ENCODE peak calls at places on chromosome 15, in seven cellular contexts. D is transverse colon, U is astrocyte, W is keratinocyte, C is uterus, Z is pancreas, M is tibial artery. B is an unnamed sample. For H3K36me3, the result is how much of the 10 kb centered on the place peaks cover.

GRCh38 chr15:70835415-70835814 is 18.5 kb downstream of the LARP6 start:
- DNase-seq in D (no peak), U (no peak), W (no peak), C (peak), Z (no peak), M (peak), B (no peak)

GRCh38 chr15:88651293-88651692 is 12.5 kb downstream of the ISG20 start:
- DNase-seq in D (no peak), U (no peak), W (no peak), C (no peak), Z (no peak), M (no peak), B (no peak)

GRCh38 chr15:77406846-77407245 is 13.1 kb downstream of the PEAK1 start:
- DNase-seq in D (no peak), U (no peak), W (no peak), C (no peak), Z (no peak), M (no peak), B (no peak)

GRCh38 chr15:81908111-81908510 is 137.7 kb downstream of the MEX3B start:
- DNase-seq in D (no peak), U (no peak), W (no peak), C (no peak), Z (no peak), M (no peak), B (no peak)

GRCh38 chr15:53213336-53213735 is 423.2 kb upstream of the ONECUT1 start:
- DNase-seq in D (no peak), U (no peak), W (no peak), C (no peak), Z (no peak), M (no peak), B (no peak)

GRCh38 chr15:27872355-27872754 is 226.8 kb downstream of the OCA2 start:
- DNase-seq in D (no peak), U (no peak), W (no peak), C (no peak), Z (no peak), M (no peak), B (no peak)

GRCh38 chr15:100264994-100265640 is 76.7 kb downstream of the ADAMTS17 start:
- DNase-seq in D (no peak), U (no peak), W (no peak), C (no peak), Z (peak), M (no peak), B (no peak)

GRCh38 chr15:39743611-39744010 is 39.0 kb downstream of the FSIP1 start:
- DNase-seq in D (no peak), U (no peak), W (no peak), C (no peak), Z (no peak), M (no peak), B (no peak)

GRCh38 chr15:22226034-22226790 is 145.9 kb downstream of the OR4M2 start:
- DNase-seq in D (no peak), U (no peak), W (no peak), C (no peak), Z (no peak), M (no peak), B (no peak)

GRCh38 chr15:22227411-22227810 is 147.1 kb downstream of the OR4M2 start:
- DNase-seq in D (no peak), U (no peak), W (no peak), C (no peak), Z (no peak), M (no peak), B (no peak)

GRCh38 chr15:22227961-22228762 is 147.8 kb downstream of the OR4M2 start:
- DNase-seq in D (no peak), U (no peak), W (no peak), C (no peak), Z (no peak), M (no peak), B (no peak)

GRCh38 chr15:22229971-22230815 is 149.9 kb downstream of the OR4M2 start:
- DNase-seq in D (no peak), U (no peak), W (no peak), C (no peak), Z (no peak), M (no peak), B (no peak)

GRCh38 chr15:22224241-22224671 is 143.9 kb downstream of the OR4M2 start:
- DNase-seq in D (no peak), U (no peak), W (no peak), C (no peak), Z (no peak), M (no peak), B (no peak)
- TF ChIP-seq CTCF in D (no peak), U (no peak), W (peak), C (no peak), Z (no peak), M (no peak), B (no peak)

GRCh38 chr15:50501815-50502214 is 44.7 kb downstream of the USP50 start:
- DNase-seq in D (no peak), U (no peak), W (no peak), C (no peak), Z (no peak), M (no peak), B (no peak)

GRCh38 chr15:50493625-50494024 is 52.8 kb downstream of the USP50 start:
- DNase-seq in D (no peak), U (no peak), W (no peak), C (no peak), Z (no peak), M (no peak), B (no peak)

GRCh38 chr15:50496692-50497091 is 49.8 kb downstream of the USP50 start:
- DNase-seq in D (no peak), U (no peak), W (no peak), C (no peak), Z (no peak), M (no peak), B (no peak)
- H3K36me3 ChIP-seq in D (under half), U (half or more), W (under half), C (under half), Z (under half), M (half or more), B (under half)

DNA sequence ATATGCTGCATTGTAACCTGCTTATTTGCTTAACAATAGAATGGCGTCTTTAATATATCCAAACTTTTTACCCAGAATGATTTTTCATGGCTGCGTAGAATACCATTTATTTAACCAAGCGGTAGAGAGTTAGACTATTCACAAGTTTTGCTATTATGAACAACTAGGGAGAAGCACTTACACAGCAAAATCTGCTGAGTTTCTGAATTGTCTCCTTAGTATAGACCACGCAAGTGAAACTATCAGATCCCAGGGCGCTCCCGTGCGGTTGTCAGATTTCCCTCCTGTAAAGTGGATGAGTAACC is 12.6 kb upstream of the ADPGK start:
- DNase-seq in D (no peak), U (peak), W (no peak), C (no peak), Z (no peak), M (no peak), B (no peak)
- H3K4me3 ChIP-seq in D (no peak), U (peak), W (no peak), C (peak), Z (peak), M (peak), B (no peak)

DNA sequence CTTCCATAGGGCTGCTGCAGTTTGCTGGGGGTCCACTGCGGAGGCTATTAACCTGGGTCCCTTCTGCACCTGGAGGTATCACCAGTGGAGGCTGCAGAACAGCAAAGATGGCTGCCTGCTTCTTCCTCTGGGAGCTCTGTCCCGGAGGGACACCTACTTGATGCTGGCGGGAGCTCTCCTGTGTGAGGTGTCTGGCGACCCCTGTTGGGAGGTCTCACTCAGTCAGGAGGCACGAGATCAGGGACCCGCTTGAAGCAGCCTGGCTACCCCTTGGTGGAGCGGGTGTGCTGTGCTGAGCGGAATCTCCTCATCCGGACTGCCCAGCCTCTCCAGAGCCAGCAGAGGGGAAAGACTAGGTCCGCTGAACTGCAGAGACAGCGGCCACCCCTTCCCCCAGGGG is 56.0 kb upstream of the CTXND1 start:
- DNase-seq in D (no peak), U (no peak), W (no peak), C (no peak), Z (no peak), M (no peak), B (no peak)
- TF ChIP-seq CTCF in D (no peak), U (no peak), W (no peak), C (no peak), Z (no peak), M (no peak), B (no peak)

GRCh38 chr15:85598718-85599398 is 195.9 kb downstream of the KLHL25 start:
- DNase-seq in D (no peak), U (no peak), W (no peak), C (no peak), Z (no peak), M (no peak), B (no peak)
- H3K36me3 ChIP-seq in D (under half), U (under half), W (under half), C (under half), Z (under half), M (under half), B (under half)

GRCh38 chr15:64772964-64773363 is 2.4 kb downstream of the RBPMS2 start:
- DNase-seq in D (no peak), U (no peak), W (no peak), C (no peak), Z (no peak), M (no peak), B (no peak)
- H3K4me3 ChIP-seq in D (no peak), U (no peak), W (no peak), C (no peak), Z (no peak), M (peak), B (no peak)

DNA sequence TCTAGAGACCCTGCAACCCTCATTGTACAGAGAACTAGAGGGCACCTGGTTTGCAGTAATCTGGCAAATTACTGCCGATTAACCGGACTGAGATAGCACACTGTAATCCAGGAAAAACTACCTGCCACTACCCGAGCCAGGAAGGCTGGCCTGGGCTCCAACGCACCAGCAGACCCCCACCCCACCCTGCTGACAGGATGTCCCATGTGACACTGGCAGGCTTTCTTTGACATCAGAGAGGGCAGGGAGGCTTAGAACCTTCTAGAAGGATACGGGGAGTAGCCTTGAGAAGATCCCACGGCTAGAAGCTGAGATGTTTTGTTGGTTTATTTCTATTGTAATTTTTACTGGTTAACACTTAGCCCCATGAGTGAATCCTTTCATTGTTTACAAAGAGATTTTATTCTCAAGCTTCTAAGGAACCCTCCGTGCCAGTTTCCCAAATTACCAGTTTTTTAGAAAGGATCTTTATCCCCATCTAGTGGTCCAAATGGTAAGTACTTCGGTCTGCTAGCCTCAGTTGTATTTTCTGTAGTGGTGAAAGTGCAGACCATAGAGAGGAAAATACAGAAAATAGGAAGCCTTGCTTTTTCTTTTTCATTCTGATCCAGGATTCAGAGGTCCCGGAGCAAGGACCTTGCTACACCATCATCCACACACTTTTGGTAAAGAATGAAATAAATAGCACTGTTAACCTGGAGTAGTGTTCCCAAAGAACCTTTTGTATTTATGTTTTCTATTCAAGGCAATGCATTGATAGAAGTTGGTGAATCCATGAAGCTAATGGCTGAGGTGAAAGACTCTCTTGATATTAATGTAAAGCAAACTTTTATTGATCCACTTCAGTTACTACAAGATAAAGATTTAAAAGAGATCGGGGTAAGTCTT is 81.9 kb upstream of the ADAMTSL3 start:
- DNase-seq in D (no peak), U (no peak), W (no peak), C (no peak), Z (no peak), M (no peak), B (no peak)
- TF ChIP-seq CTCF in D (no peak), U (peak), W (no peak), C (peak), Z (peak), M (peak), B (peak)

DNA sequence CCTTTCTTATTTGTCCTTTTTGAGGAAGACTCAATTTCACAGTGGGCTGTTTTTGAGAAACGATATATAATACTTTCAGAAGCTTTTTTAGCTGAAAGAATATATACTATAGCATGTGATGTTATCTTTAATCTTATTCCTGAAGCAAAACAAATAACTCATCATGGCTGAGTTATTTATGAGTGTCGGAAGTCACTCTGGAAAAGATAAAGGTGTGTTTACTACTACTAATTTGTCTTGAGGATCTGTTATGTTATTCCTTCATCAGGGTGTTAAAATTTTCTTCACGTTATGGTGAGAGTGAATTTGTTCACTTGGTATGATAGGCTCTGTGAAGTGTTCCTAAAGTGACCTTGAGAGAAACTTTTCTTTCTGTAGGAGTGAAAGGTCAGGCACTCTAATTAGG is 4.7 kb downstream of the TCF12 start:
- DNase-seq in D (no peak), U (no peak), W (no peak), C (no peak), Z (no peak), M (no peak), B (no peak)
- H3K36me3 ChIP-seq in D (under half), U (under half), W (under half), C (under half), Z (under half), M (under half), B (under half)

GRCh38 chr15:91609231-91609630 is 244.3 kb upstream of the SLCO3A1 start:
- DNase-seq in D (no peak), U (no peak), W (no peak), C (no peak), Z (no peak), M (no peak), B (no peak)

GRCh38 chr15:91611924-91612323 is 241.6 kb upstream of the SLCO3A1 start:
- DNase-seq in D (no peak), U (no peak), W (no peak), C (no peak), Z (no peak), M (no peak), B (no peak)
- H3K4me3 ChIP-seq in D (no peak), U (no peak), W (no peak), C (no peak), Z (no peak), M (no peak), B (no peak)